ENCODE peak calls at places on chromosome 18, in ten cellular contexts. Y, T, H, D, W, O, V, Q, J and F are unnamed samples.

GRCh38 chr18:41666251-41666650 is 288.8 kb upstream of the PIK3C3 start:
- DNase-seq in Q (no peak), T (no peak), W (no peak), H (no peak), O (no peak), V (no peak), Y (no peak), J (no peak), D (no peak), F (no peak)

GRCh38 chr18:68797901-68798300 is at the start of gene CCDC102B:
- DNase-seq in T (no peak), H (no peak), O (no peak), J (peak), W (peak), V (no peak), Q (no peak), Y (peak), D (no peak), F (no peak)

GRCh38 chr18:77006305-77007175 is 126.0 kb downstream of the MBP start:
- DNase-seq in Y (no peak), O (no peak), T (no peak), V (peak), D (no peak), H (no peak), J (no peak), W (no peak), Q (peak), F (no peak)

GRCh38 chr18:61580061-61580460 is 246.8 kb downstream of the CDH20 start:
- DNase-seq in V (no peak), Q (no peak), W (no peak), O (no peak), H (no peak), D (no peak), J (peak), Y (peak), T (no peak), F (no peak)

GRCh38 chr18:61435064-61435652 is 101.9 kb downstream of the CDH20 start:
- DNase-seq in T (no peak), O (no peak), D (no peak), Q (peak), W (no peak), V (no peak), Y (peak), J (peak), H (no peak), F (no peak)

GRCh38 chr18:9987355-9987754 is 73.5 kb downstream of the VAPA start:
- DNase-seq in Y (no peak), H (no peak), D (peak), V (no peak), T (no peak), W (no peak), J (no peak), O (no peak), Q (no peak), F (no peak)

GRCh38 chr18:35525795-35526475 is 28.2 kb upstream of the INO80C start:
- DNase-seq in W (peak), D (no peak), T (no peak), H (no peak), J (peak), Q (peak), O (no peak), V (no peak), Y (peak), F (no peak)

GRCh38 chr18:49094979-49095632 is 144.3 kb upstream of the SMAD7 start:
- DNase-seq in Y (peak), W (no peak), T (no peak), D (no peak), O (no peak), V (no peak), Q (no peak), H (no peak), J (no peak), F (no peak)

GRCh38 chr18:68456985-68457384 is 257.9 kb downstream of the TMX3 start:
- DNase-seq in T (no peak), W (no peak), Y (no peak), Q (no peak), J (no peak), D (no peak), O (no peak), H (no peak), V (no peak), F (no peak)

GRCh38 chr18:44627245-44627644 is 53.4 kb upstream of the SETBP1 start:
- DNase-seq in O (no peak), W (no peak), H (no peak), D (no peak), J (peak), T (no peak), Y (peak), V (no peak), Q (no peak), F (no peak)

GRCh38 chr18:68588169-68588568 is 126.7 kb downstream of the TMX3 start:
- DNase-seq in T (no peak), Q (no peak), V (no peak), W (no peak), O (no peak), Y (no peak), D (no peak), H (no peak), J (no peak), F (no peak)

GRCh38 chr18:38526922-38527321 is 961.3 kb upstream of the CELF4 start:
- DNase-seq in Y (no peak), H (no peak), T (no peak), W (no peak), J (no peak), O (no peak), Q (no peak), V (no peak), D (no peak), F (no peak)

GRCh38 chr18:24370120-24370519 is 27.5 kb downstream of the OSBPL1A start:
- DNase-seq in W (no peak), J (no peak), Y (no peak), T (no peak), Q (no peak), D (no peak), O (no peak), H (no peak), V (no peak), F (no peak)

GRCh38 chr18:61572871-61573270 is 239.6 kb downstream of the CDH20 start:
- DNase-seq in H (no peak), Y (peak), V (no peak), O (no peak), W (no peak), T (no peak), J (no peak), Q (no peak), D (no peak), F (no peak)

GRCh38 chr18:58669731-58670379 is 1.4 kb upstream of the MALT1 start:
- DNase-seq in W (peak), J (no peak), V (no peak), H (no peak), D (no peak), T (no peak), O (no peak), Y (peak), Q (no peak), F (no peak)